ENCODE peak calls at places on chromosomes 13 and 19, in ten cellular contexts. E, L, V, J, Z, D, Q, T, G and N are unnamed samples.

GRCh38 chr13:97423300-97424045 is 10.5 kb upstream of the RAP2A start:
- DNase-seq in Q (no peak), L (no peak), V (no peak), D (no peak), J (no peak), T (no peak), G (no peak), Z (no peak), E (peak), N (no peak)

GRCh38 chr19:58409010-58409790 is 751 bp downstream of the ZNF584 start:
- DNase-seq in D (no peak), E (peak), J (peak), L (no peak), T (peak), Z (peak), Q (no peak), G (no peak), V (no peak), N (no peak)

GRCh38 chr13:33016414-33017409 is at the start of gene KL:
- DNase-seq in Q (no peak), Z (no peak), T (no peak), L (no peak), V (no peak), J (peak), E (no peak), G (peak), D (no peak), N (no peak)

GRCh38 chr19:55453861-55454260 is 7.6 kb downstream of the ISOC2 start:
- DNase-seq in L (no peak), G (no peak), Z (no peak), J (no peak), D (no peak), Q (no peak), E (no peak), V (no peak), T (no peak), N (no peak)

GRCh38 chr13:99981115-99982020 is at the start of gene ZIC2:
- DNase-seq in L (no peak), E (no peak), J (no peak), Z (no peak), Q (no peak), V (no peak), T (peak), D (no peak), G (no peak), N (peak)

GRCh38 chr19:44111910-44112463 is 1.2 kb upstream of the ZNF225 start:
- DNase-seq in E (peak), Z (no peak), J (no peak), D (no peak), L (peak), Q (no peak), V (peak), T (no peak), G (no peak), N (no peak)

GRCh38 chr19:45142728-45143115 is 18.1 kb downstream of the NKPD1 start:
- DNase-seq in G (no peak), V (no peak), Q (no peak), L (no peak), E (peak), J (no peak), D (no peak), Z (no peak), T (no peak), N (no peak)

GRCh38 chr19:10167459-10167858 is 27.3 kb downstream of the DNMT1 start:
- DNase-seq in L (no peak), V (no peak), G (no peak), Q (no peak), Z (no peak), T (peak), E (no peak), D (no peak), J (no peak), N (no peak)

GRCh38 chr13:40404967-40405716 is 261.3 kb downstream of the FOXO1 start:
- DNase-seq in T (no peak), L (no peak), E (no peak), V (no peak), Z (no peak), D (no peak), G (no peak), Q (no peak), J (no peak), N (no peak)

GRCh38 chr19:28497887-28498286 is 715.1 kb downstream of the UQCRFS1 start:
- DNase-seq in Q (no peak), D (no peak), G (no peak), Z (no peak), T (no peak), V (no peak), E (no peak), J (no peak), L (no peak), N (no peak)

GRCh38 chr19:28472843-28473242 is 740.1 kb downstream of the UQCRFS1 start:
- DNase-seq in J (peak), Z (no peak), E (no peak), G (peak), Q (no peak), D (no peak), L (no peak), V (no peak), T (no peak), N (no peak)

GRCh38 chr19:38644719-38645118 is 2.7 kb upstream of the ACTN4 start:
- DNase-seq in G (no peak), Z (no peak), T (no peak), D (no peak), Q (no peak), J (no peak), E (no peak), L (no peak), V (no peak), N (no peak)

GRCh38 chr13:52599853-52600603 is 42.2 kb upstream of the HNRNPA1L2 start:
- DNase-seq in V (no peak), E (no peak), J (no peak), Q (no peak), Z (no peak), L (no peak), T (no peak), D (no peak), G (peak), N (no peak)

GRCh38 chr19:12800873-12801465 is 631 bp downstream of the PRDX2 start:
- DNase-seq in Z (peak), E (no peak), V (no peak), Q (no peak), L (no peak), D (no peak), G (no peak), J (peak), T (peak), N (no peak)

GRCh38 chr13:97395437-97396136 is 38.4 kb upstream of the RAP2A start:
- DNase-seq in Q (no peak), T (no peak), J (no peak), L (no peak), D (no peak), V (no peak), Z (no peak), G (no peak), E (peak), N (no peak)

GRCh38 chr19:1675633-1676350 is 23.4 kb upstream of the TCF3 start:
- DNase-seq in D (no peak), V (no peak), Z (no peak), Q (no peak), G (no peak), T (no peak), E (no peak), L (no peak), J (no peak), N (no peak)

GRCh38 chr13:95781016-95781415 is 104.1 kb downstream of the DNAJC3 start:
- DNase-seq in Q (no peak), V (no peak), L (no peak), J (no peak), T (no peak), G (no peak), D (no peak), E (no peak), Z (no peak), N (no peak)

GRCh38 chr19:43699506-43700367 is 16.1 kb upstream of the IRGC start:
- DNase-seq in T (peak), Z (no peak), V (peak), D (no peak), J (no peak), Q (no peak), E (peak), G (peak), L (no peak), N (no peak)

GRCh38 chr13:79480954-79481684 is at the start of gene NDFIP2:
- DNase-seq in L (peak), J (peak), T (peak), E (peak), Z (peak), D (peak), Q (peak), V (peak), G (peak), N (peak)

GRCh38 chr19:49475995-49476880 is 2.2 kb downstream of the FLT3LG start:
- DNase-seq in Q (peak), E (no peak), L (no peak), Z (peak), G (no peak), T (no peak), J (peak), D (no peak), V (no peak), N (no peak)

GRCh38 chr19:16200038-16200775 is 2.5 kb downstream of the AP1M1 start:
- DNase-seq in D (no peak), G (no peak), J (peak), Q (no peak), E (peak), L (no peak), V (no peak), Z (no peak), T (no peak), N (no peak)

GRCh38 chr13:24178847-24179845 is 18.6 kb downstream of the SPATA13 start:
- DNase-seq in D (no peak), J (no peak), L (no peak), G (no peak), T (no peak), Z (no peak), Q (no peak), E (peak), V (no peak), N (no peak)

GRCh38 chr13:109243311-109243951 is 543.0 kb downstream of the IRS2 start:
- DNase-seq in L (peak), T (no peak), Q (no peak), E (peak), G (no peak), Z (no peak), J (no peak), V (peak), D (no peak), N (no peak)

GRCh38 chr19:12750851-12751250 is 740 bp upstream of the BEST2 start:
- DNase-seq in E (no peak), D (no peak), V (no peak), J (no peak), G (no peak), Z (no peak), Q (no peak), L (no peak), T (no peak), N (no peak)

GRCh38 chr13:20125783-20126165 is 35.1 kb downstream of the GJA3 start:
- DNase-seq in Z (no peak), E (no peak), L (no peak), G (no peak), J (no peak), T (no peak), D (no peak), V (no peak), Q (no peak), N (no peak)

GRCh38 chr13:92573467-92574057 is 653.0 kb upstream of the GPC6 start:
- DNase-seq in L (no peak), Q (no peak), V (no peak), J (no peak), Z (no peak), G (no peak), T (peak), D (no peak), E (peak), N (no peak)

GRCh38 chr19:43519436-43520088 is 7.4 kb downstream of the ETHE1 start:
- DNase-seq in Z (peak), J (peak), Q (peak), G (peak), D (peak), L (peak), V (peak), T (peak), E (peak), N (no peak)